ENCODE peak calls at places on chromosomes 16 and 17, in four cellular contexts. B is HL-60, E is T-helper 1 cell, L is NCI-H2107. Z is an unnamed sample.

GRCh38 chr16:52569296-52569695 is 22.4 kb upstream of the TOX3 start:
- DNase-seq in B (no peak), E (no peak), L (peak; percentile 32), Z (peak; percentile 77)

GRCh38 chr17:332558-333322 is 19.9 kb downstream of the RPH3AL start:
- DNase-seq in B (no peak), E (no peak), L (no peak), Z (no peak)

GRCh38 chr17:18260332-18261145 is at the start of gene MIEF2:
- DNase-seq in B (peak; percentile 86), E (peak; percentile 94), L (peak; percentile 69), Z (peak; percentile 95)

GRCh38 chr16:66933776-66934137 is 445 bp downstream of the CIAO2B start:
- DNase-seq in B (no peak), E (no peak), L (no peak), Z (peak; percentile 85)

GRCh38 chr17:68035131-68035522 is 408 bp upstream of the KPNA2 start:
- DNase-seq in B (peak; percentile 93), E (no peak), L (no peak), Z (peak; percentile 99)

GRCh38 chr16:73122604-73123386 is 74.9 kb upstream of the ZFHX3 start:
- DNase-seq in B (peak; percentile 62), E (peak; percentile 32), L (no peak), Z (no peak)

GRCh38 chr17:7383742-7384488 is 3.0 kb downstream of the TNK1 start:
- DNase-seq in B (no peak), E (peak; percentile 82), L (no peak), Z (no peak)

GRCh38 chr16:81568749-81569087 is 124.1 kb downstream of the CMIP start:
- DNase-seq in B (no peak), E (no peak), L (no peak), Z (no peak)